ENCODE peak calls at places on chromosomes 11 and 22, in eight cellular contexts. D is AG09319, X is K562, R is foreskin fibroblast, M is GM10248, W is Calu3, N is endothelial cell, L is heart left ventricle. Q is an unnamed sample.

GRCh38 chr11:92131289-92131890 is 93.2 kb upstream of the FAT3 start:
- DNase-seq in D (no peak), X (no peak), R (no peak), M (no peak), W (no peak), N (no peak), L (no peak), Q (no peak)

GRCh38 chr11:73141031-73141308 is 1.1 kb downstream of the FCHSD2 start:
- DNase-seq in D (no peak), X (peak), R (peak), M (no peak), W (peak), N (no peak), L (peak), Q (peak)

GRCh38 chr11:132718711-132719641 is 813.3 kb downstream of the OPCML start:
- DNase-seq in D (no peak), X (no peak), R (peak), M (no peak), W (no peak), N (no peak), L (no peak), Q (no peak)

GRCh38 chr11:79237676-79238075 is 203.2 kb downstream of the TENM4 start:
- DNase-seq in D (peak), X (no peak), R (peak), M (no peak), W (no peak), N (no peak), L (no peak), Q (no peak)

GRCh38 chr11:40514124-40514523 is 945.3 kb downstream of the LRRC4C start:
- DNase-seq in D (no peak), X (no peak), R (peak), M (no peak), W (no peak), N (no peak), L (no peak), Q (no peak)

GRCh38 chr22:49566693-49567092 is 261.0 kb downstream of the BRD1 start:
- DNase-seq in D (no peak), X (no peak), R (no peak), M (no peak), W (no peak), N (no peak), L (no peak), Q (no peak)

GRCh38 chr11:19087658-19088057 is 27.1 kb upstream of the MRGPRX2 start:
- DNase-seq in D (no peak), X (no peak), R (peak), M (no peak), W (no peak), N (no peak), L (no peak), Q (no peak)

GRCh38 chr11:130115218-130115617 is 44.4 kb upstream of the ST14 start:
- DNase-seq in D (no peak), X (no peak), R (peak), M (no peak), W (no peak), N (no peak), L (no peak), Q (no peak)

GRCh38 chr22:23387827-23388491 is 192.1 kb downstream of the IGLL1 start:
- DNase-seq in D (no peak), X (no peak), R (no peak), M (no peak), W (no peak), N (no peak), L (no peak), Q (no peak)

GRCh38 chr11:106998126-106998525 is 20.1 kb downstream of the GUCY1A2 start:
- DNase-seq in D (peak), X (no peak), R (peak), M (no peak), W (no peak), N (no peak), L (no peak), Q (no peak)

GRCh38 chr11:129946965-129947364 is 51.6 kb upstream of the NFRKB start:
- DNase-seq in D (no peak), X (no peak), R (no peak), M (no peak), W (no peak), N (no peak), L (no peak), Q (no peak)

GRCh38 chr22:45413368-45414211 is at the start of the genes RIBC2 and SMC1B:
- DNase-seq in D (peak), X (no peak), R (peak), M (peak), W (peak), N (peak), L (peak), Q (peak)

GRCh38 chr11:114395776-114396175 is 4.5 kb downstream of the C11orf71 start:
- DNase-seq in D (no peak), X (peak), R (peak), M (no peak), W (peak), N (peak), L (no peak), Q (no peak)

GRCh38 chr11:104899226-104899625 is 966 bp upstream of the CASP12 start:
- DNase-seq in D (no peak), X (no peak), R (no peak), M (no peak), W (no peak), N (no peak), L (no peak), Q (no peak)

GRCh38 chr22:22960307-22960706 is 72.7 kb downstream of the IGLL5 start:
- DNase-seq in D (no peak), X (no peak), R (no peak), M (no peak), W (no peak), N (no peak), L (peak), Q (no peak)

GRCh38 chr11:46413755-46414465 is 22.3 kb upstream of the CHRM4 start:
- DNase-seq in D (no peak), X (no peak), R (no peak), M (no peak), W (no peak), N (no peak), L (no peak), Q (no peak)

GRCh38 chr11:99370557-99371200 is 349.9 kb downstream of the CNTN5 start:
- DNase-seq in D (no peak), X (no peak), R (no peak), M (no peak), W (peak), N (no peak), L (peak), Q (no peak)

GRCh38 chr11:28476864-28477263 is 368.7 kb downstream of the METTL15 start:
- DNase-seq in D (no peak), X (no peak), R (no peak), M (no peak), W (no peak), N (no peak), L (no peak), Q (no peak)

GRCh38 chr11:69339916-69340565 is 46.1 kb downstream of the MYEOV start:
- DNase-seq in D (no peak), X (no peak), R (no peak), M (no peak), W (no peak), N (no peak), L (no peak), Q (no peak)

GRCh38 chr11:122748968-122749687 is 89.2 kb upstream of the CRTAM start:
- DNase-seq in D (peak), X (no peak), R (peak), M (peak), W (no peak), N (no peak), L (no peak), Q (no peak)

GRCh38 chr11:65479184-65480145 is 19.4 kb upstream of the MALAT1 start:
- DNase-seq in D (peak), X (no peak), R (peak), M (peak), W (no peak), N (no peak), L (peak), Q (no peak)

GRCh38 chr11:14668733-14669301 is 25.2 kb downstream of the PDE3B start:
- DNase-seq in D (no peak), X (peak), R (no peak), M (no peak), W (no peak), N (no peak), L (no peak), Q (peak)

GRCh38 chr11:11129118-11129517 is 223.9 kb downstream of the CSNK2A3 start:
- DNase-seq in D (no peak), X (no peak), R (no peak), M (no peak), W (no peak), N (no peak), L (no peak), Q (no peak)

GRCh38 chr22:27372969-27373670 is 428.4 kb downstream of the MN1 start:
- DNase-seq in D (no peak), X (no peak), R (no peak), M (no peak), W (peak), N (peak), L (no peak), Q (peak)

GRCh38 chr11:129861702-129862107 is 33.7 kb downstream of the NFRKB start:
- DNase-seq in D (peak), X (no peak), R (peak), M (no peak), W (peak), N (no peak), L (peak), Q (no peak)

GRCh38 chr11:124667601-124668000 is 5.9 kb downstream of the SIAE start:
- DNase-seq in D (no peak), X (peak), R (no peak), M (no peak), W (no peak), N (no peak), L (no peak), Q (no peak)

GRCh38 chr11:34758262-34758661 is 137.4 kb downstream of the EHF start:
- DNase-seq in D (no peak), X (peak), R (peak), M (no peak), W (no peak), N (no peak), L (no peak), Q (peak)

GRCh38 chr11:92329644-92330043 is 105.0 kb downstream of the FAT3 start:
- DNase-seq in D (no peak), X (no peak), R (peak), M (no peak), W (no peak), N (no peak), L (no peak), Q (no peak)

GRCh38 chr11:32435152-32435480 is 223 bp downstream of the WT1 start:
- DNase-seq in D (no peak), X (no peak), R (no peak), M (no peak), W (no peak), N (peak), L (no peak), Q (no peak)

GRCh38 chr11:58525037-58525614 is 17.2 kb upstream of the OR5B21 start:
- DNase-seq in D (no peak), X (no peak), R (peak), M (peak), W (no peak), N (no peak), L (no peak), Q (no peak)

GRCh38 chr11:47856186-47856585 is 8.0 kb upstream of the NUP160 start:
- DNase-seq in D (no peak), X (peak), R (peak), M (peak), W (no peak), N (no peak), L (no peak), Q (no peak)

GRCh38 chr11:20162824-20163777 is 2.8 kb upstream of the DBX1 start:
- DNase-seq in D (no peak), X (no peak), R (peak), M (peak), W (peak), N (peak), L (no peak), Q (peak)

GRCh38 chr11:113895367-113896155 is 9.0 kb upstream of the HTR3B start:
- DNase-seq in D (no peak), X (no peak), R (peak), M (no peak), W (no peak), N (no peak), L (no peak), Q (no peak)

GRCh38 chr11:129023968-129024676 is 81.5 kb upstream of the TP53AIP1 start:
- DNase-seq in D (no peak), X (no peak), R (peak), M (no peak), W (peak), N (no peak), L (no peak), Q (no peak)

GRCh38 chr11:119906376-119906775 is 177.4 kb upstream of the NECTIN1 start:
- DNase-seq in D (no peak), X (no peak), R (no peak), M (no peak), W (no peak), N (no peak), L (no peak), Q (no peak)

GRCh38 chr11:124075841-124076571 is 34.9 kb upstream of the OR10G7 start:
- DNase-seq in D (no peak), X (no peak), R (peak), M (peak), W (no peak), N (no peak), L (no peak), Q (no peak)

GRCh38 chr22:42313204-42313603 is 42.8 kb upstream of the TCF20 start:
- DNase-seq in D (no peak), X (no peak), R (no peak), M (no peak), W (no peak), N (no peak), L (no peak), Q (no peak)

GRCh38 chr22:42316988-42317387 is 46.5 kb upstream of the TCF20 start:
- DNase-seq in D (no peak), X (peak), R (peak), M (no peak), W (peak), N (no peak), L (no peak), Q (no peak)

GRCh38 chr22:42315392-42315756 is 44.9 kb upstream of the TCF20 start:
- DNase-seq in D (no peak), X (no peak), R (no peak), M (no peak), W (no peak), N (no peak), L (no peak), Q (no peak)

GRCh38 chr22:42314709-42315391 is 44.4 kb upstream of the TCF20 start:
- DNase-seq in D (no peak), X (no peak), R (no peak), M (no peak), W (no peak), N (no peak), L (no peak), Q (no peak)

DNA sequence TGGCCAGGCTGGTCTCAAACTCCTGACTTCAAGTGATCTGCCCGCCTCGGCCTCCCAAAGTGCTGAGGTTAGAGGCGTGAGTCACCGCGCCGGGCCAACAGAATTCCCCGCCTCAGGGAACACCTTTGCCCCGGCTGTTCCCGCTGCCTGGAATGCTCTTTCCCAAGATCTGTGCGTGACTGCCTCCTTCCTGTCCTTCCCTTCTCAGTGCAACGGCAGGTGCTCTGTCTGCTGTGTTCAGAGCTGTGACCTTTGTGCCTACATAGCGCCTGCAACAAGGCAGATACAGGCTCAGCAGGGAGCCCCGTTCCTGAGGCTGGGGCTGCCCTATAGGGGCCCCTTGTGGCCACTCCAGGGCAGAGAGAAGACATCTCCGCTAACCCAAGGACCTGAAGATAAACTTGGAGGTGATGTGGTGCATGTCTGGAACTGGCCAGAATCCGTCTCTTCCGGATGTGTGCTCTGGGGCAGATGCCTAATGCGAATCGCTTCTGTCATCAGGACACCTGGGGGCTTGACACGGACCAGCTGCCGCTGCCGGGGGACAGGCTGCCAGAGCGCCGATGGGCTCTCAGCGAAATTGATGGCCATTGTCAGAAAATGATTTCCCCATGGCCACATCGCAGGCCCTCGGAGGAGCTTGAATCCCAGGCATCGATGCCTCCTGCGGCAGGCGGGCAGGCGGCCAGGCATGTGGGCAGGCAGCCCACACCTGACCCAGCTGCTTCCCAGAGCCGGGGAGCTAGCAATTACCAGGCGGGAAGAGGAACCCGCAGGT is 43.5 kb upstream of the TCF20 start:
- DNase-seq in D (no peak), X (peak), R (peak), M (peak), W (peak), N (peak), L (no peak), Q (peak)
- TF ChIP-seq CTCF in D (no peak), X (peak), R (peak), M (peak), W (peak), N (no peak), L (peak), Q (peak)

GRCh38 chr11:116972692-116973091 is 125.5 kb downstream of the SIK3 start:
- DNase-seq in D (no peak), X (no peak), R (no peak), M (no peak), W (no peak), N (no peak), L (no peak), Q (no peak)
- TF ChIP-seq CTCF in D (no peak), X (no peak), R (no peak), M (no peak), W (no peak), N (no peak), L (peak), Q (no peak)

GRCh38 chr11:1100417-1101245 is 26.0 kb downstream of the MUC2 start:
- DNase-seq in D (no peak), X (no peak), R (no peak), M (no peak), W (no peak), N (no peak), L (no peak), Q (no peak)

GRCh38 chr11:1101318-1102089 is 26.8 kb downstream of the MUC2 start:
- DNase-seq in D (no peak), X (no peak), R (no peak), M (no peak), W (no peak), N (no peak), L (no peak), Q (peak)

GRCh38 chr11:1102221-1102971 is 27.7 kb downstream of the MUC2 start:
- DNase-seq in D (no peak), X (no peak), R (no peak), M (no peak), W (no peak), N (no peak), L (no peak), Q (peak)

GRCh38 chr11:1102996-1103395 is 28.3 kb downstream of the MUC2 start:
- DNase-seq in D (no peak), X (no peak), R (no peak), M (no peak), W (no peak), N (no peak), L (no peak), Q (no peak)

GRCh38 chr11:1099519-1100355 is 25.1 kb downstream of the MUC2 start:
- DNase-seq in D (no peak), X (no peak), R (no peak), M (no peak), W (no peak), N (no peak), L (no peak), Q (peak)
- TF ChIP-seq CTCF in D (no peak), X (no peak), R (no peak), M (no peak), W (no peak), N (no peak), L (no peak), Q (no peak)

GRCh38 chr11:839875-840617 is 2.3 kb downstream of the POLR2L start:
- DNase-seq in D (no peak), X (no peak), R (peak), M (no peak), W (no peak), N (no peak), L (no peak), Q (no peak)
- TF ChIP-seq CTCF in D (peak), X (peak), R (peak), M (peak), W (no peak), N (no peak), L (no peak), Q (no peak)

DNA sequence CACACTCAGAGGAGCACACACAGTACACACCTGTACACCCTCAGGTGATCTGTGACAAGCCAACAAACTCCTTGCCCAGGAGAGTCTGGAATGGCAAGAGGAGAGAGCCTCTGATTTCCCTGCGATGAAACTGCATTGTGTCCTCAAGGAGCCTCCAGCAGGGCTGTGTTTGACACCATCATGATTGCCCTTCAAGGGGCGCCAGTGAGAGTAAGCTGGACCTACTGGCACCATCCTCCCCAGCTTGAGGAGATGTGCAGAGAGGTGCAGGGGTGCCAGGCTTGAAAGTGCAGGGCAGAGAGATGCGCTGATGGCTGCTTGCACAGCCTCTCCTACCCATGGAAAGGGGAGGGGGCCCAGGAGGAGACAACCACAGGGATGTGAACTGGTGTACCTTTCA is 188.8 kb upstream of the CADM1 start:
- DNase-seq in D (no peak), X (no peak), R (no peak), M (no peak), W (no peak), N (no peak), L (no peak), Q (no peak)
- TF ChIP-seq CTCF in D (no peak), X (no peak), R (no peak), M (no peak), W (no peak), N (no peak), L (no peak), Q (no peak)

GRCh38 chr22:37254867-37255233 is 10.8 kb upstream of the RAC2 start:
- DNase-seq in D (no peak), X (no peak), R (no peak), M (no peak), W (no peak), N (no peak), L (no peak), Q (no peak)

GRCh38 chr22:37254206-37254866 is 10.3 kb upstream of the RAC2 start:
- DNase-seq in D (no peak), X (no peak), R (peak), M (no peak), W (peak), N (no peak), L (no peak), Q (peak)

GRCh38 chr22:37255558-37256006 is 11.5 kb upstream of the RAC2 start:
- DNase-seq in D (no peak), X (no peak), R (no peak), M (no peak), W (no peak), N (no peak), L (no peak), Q (no peak)

GRCh38 chr22:37256075-37256726 is 12.1 kb upstream of the RAC2 start:
- DNase-seq in D (no peak), X (no peak), R (no peak), M (no peak), W (no peak), N (no peak), L (no peak), Q (peak)

DNA sequence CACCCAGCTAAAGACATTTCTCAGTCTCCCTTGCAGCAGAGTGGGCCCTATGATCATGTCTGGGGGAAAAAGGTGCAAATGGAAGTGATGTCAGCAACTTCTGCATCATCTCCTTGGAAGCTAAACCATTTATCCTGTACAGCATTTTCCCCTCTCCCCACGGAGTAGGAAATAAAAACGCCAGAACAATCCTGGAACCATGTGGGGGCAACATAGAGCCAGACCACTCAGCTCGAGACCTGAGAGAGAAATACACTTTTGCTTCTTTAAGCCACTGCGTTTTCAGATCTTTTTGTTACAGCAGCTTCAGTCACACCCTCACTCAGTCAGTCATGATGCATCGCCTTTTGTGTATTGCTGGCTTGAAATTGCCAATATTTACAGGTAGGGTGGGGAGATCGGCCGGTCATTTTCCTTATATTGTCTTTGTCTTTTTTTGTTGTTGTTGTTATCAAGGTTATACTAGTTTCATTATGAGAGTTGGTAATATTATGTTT is 9.1 kb upstream of the RAC2 start:
- DNase-seq in D (no peak), X (no peak), R (no peak), M (no peak), W (no peak), N (no peak), L (no peak), Q (peak)
- TF ChIP-seq CTCF in D (no peak), X (no peak), R (peak), M (no peak), W (no peak), N (no peak), L (no peak), Q (no peak)

Q was measured in right lobe of liver.